ENCODE peak calls at places on chromosomes 13 and 19, in six cellular contexts. A is IMR-90, U is SK-N-SH, I is PC-3, O is fibroblast of lung, Y is mammary epithelial cell. Z is an unnamed sample.

GRCh38 chr13:40508767-40509342 is 157.6 kb downstream of the FOXO1 start:
- DNase-seq in A (no peak), U (no peak), I (no peak), O (no peak), Y (no peak), Z (no peak)

GRCh38 chr19:48633148-48634035 is 3.8 kb downstream of the DBP start:
- DNase-seq in A (no peak), U (no peak), I (no peak), O (no peak), Y (no peak), Z (no peak)

GRCh38 chr19:50040967-50041366 is 15.2 kb downstream of the ZNF473 start:
- DNase-seq in A (no peak), U (no peak), I (no peak), O (no peak), Y (no peak), Z (no peak)

GRCh38 chr13:30510091-30510490 is 44.4 kb upstream of the HMGB1 start:
- DNase-seq in A (no peak), U (no peak), I (no peak), O (no peak), Y (no peak), Z (no peak)

GRCh38 chr13:20570540-20570939 is 3.6 kb downstream of the IFT88 start:
- DNase-seq in A (peak), U (no peak), I (no peak), O (no peak), Y (peak), Z (no peak)

GRCh38 chr13:25882732-25883357 is 169.0 kb downstream of the SHISA2 start:
- DNase-seq in A (no peak), U (peak), I (no peak), O (no peak), Y (no peak), Z (no peak)

GRCh38 chr19:38370299-38370698 is 4.1 kb upstream of the PSMD8 start:
- DNase-seq in A (no peak), U (no peak), I (no peak), O (no peak), Y (no peak), Z (no peak)

GRCh38 chr13:25911020-25911419 is 140.8 kb downstream of the SHISA2 start:
- DNase-seq in A (no peak), U (no peak), I (no peak), O (no peak), Y (no peak), Z (no peak)

GRCh38 chr19:2014731-2015610 is 543 bp downstream of the BTBD2 start:
- DNase-seq in A (no peak), U (peak), I (no peak), O (no peak), Y (no peak), Z (no peak)

GRCh38 chr13:69856331-69856730 is 251.3 kb upstream of the ATXN8OS start:
- DNase-seq in A (no peak), U (no peak), I (peak), O (peak), Y (no peak), Z (peak)

GRCh38 chr13:69857188-69857821 is 250.3 kb upstream of the ATXN8OS start:
- DNase-seq in A (peak), U (peak), I (peak), O (peak), Y (peak), Z (peak)
- TF ChIP-seq CTCF in A (peak), U (peak), I (peak), O (peak), Y (peak), Z (peak)

GRCh38 chr13:99182439-99182838 is 18.2 kb upstream of the UBAC2 start:
- DNase-seq in A (no peak), U (no peak), I (no peak), O (no peak), Y (no peak), Z (no peak)

GRCh38 chr13:99178636-99179035 is 22.0 kb upstream of the UBAC2 start:
- DNase-seq in A (no peak), U (no peak), I (no peak), O (no peak), Y (no peak), Z (no peak)

GRCh38 chr13:99174533-99175100 is 26.0 kb upstream of the UBAC2 start:
- DNase-seq in A (no peak), U (no peak), I (no peak), O (no peak), Y (no peak), Z (no peak)

GRCh38 chr13:99176309-99177276 is 24.1 kb upstream of the UBAC2 start:
- DNase-seq in A (peak), U (peak), I (peak), O (peak), Y (peak), Z (no peak)

GRCh38 chr13:99179460-99179859 is 21.2 kb upstream of the UBAC2 start:
- DNase-seq in A (no peak), U (no peak), I (no peak), O (no peak), Y (no peak), Z (no peak)
- H3K9ac ChIP-seq in A (no peak), U (no peak), I (no peak), O (no peak), Y (no peak), Z (no peak)

GRCh38 chr13:102848956-102849355 is 3.1 kb downstream of the ERCC5 start:
- DNase-seq in A (no peak), U (no peak), I (no peak), O (no peak), Y (no peak), Z (no peak)

GRCh38 chr13:102846261-102847015 is 606 bp downstream of the ERCC5 start:
- DNase-seq in A (peak), U (peak), I (peak), O (peak), Y (peak), Z (peak)

GRCh38 chr13:102845630-102846260 is at the start of gene ERCC5:
- DNase-seq in A (peak), U (peak), I (peak), O (peak), Y (peak), Z (peak)

GRCh38 chr13:102845289-102845629 is 573 bp upstream of the ERCC5 start:
- DNase-seq in A (no peak), U (no peak), I (no peak), O (no peak), Y (no peak), Z (no peak)

GRCh38 chr13:102847272-102848234 is 1.7 kb downstream of the ERCC5 start:
- DNase-seq in A (peak), U (peak), I (peak), O (peak), Y (peak), Z (peak)
- H3K4me3 ChIP-seq in A (peak), U (peak), I (peak), O (peak), Y (peak), Z (peak)

GRCh38 chr19:29084266-29084665 is 128.7 kb downstream of the UQCRFS1 start:
- DNase-seq in A (no peak), U (peak), I (peak), O (no peak), Y (no peak), Z (no peak)
- TF ChIP-seq CTCF in A (peak), U (peak), I (peak), O (peak), Y (no peak), Z (no peak)

Z was measured in astrocyte.